ENCODE peak calls at places on chromosomes 5 and 9, in five cellular contexts. One of them, this sample, is unnamed.

GRCh38 chr5:65721775-65722574 is at the start of the genes NLN and SGTB:
- DNase-seq in PC-3: peak; percentile 55
- DNase-seq in brain microvascular endothelial cell: peak; percentile 63
- DNase-seq in upper lobe of left lung: peak; percentile 92
- DNase-seq in left ventricle myocardium inferior: peak; percentile 89
- DNase-seq in this sample: peak; percentile 89

GRCh38 chr5:83219495-83219894 is 142.1 kb downstream of the XRCC4 start:
- DNase-seq in brain microvascular endothelial cell: no peak
- DNase-seq in left ventricle myocardium inferior: no peak
- DNase-seq in upper lobe of left lung: no peak
- DNase-seq in PC-3: no peak
- DNase-seq in this sample: no peak

GRCh38 chr5:174699131-174699530 is 25.3 kb upstream of the MSX2 start:
- DNase-seq in left ventricle myocardium inferior: no peak
- DNase-seq in upper lobe of left lung: no peak
- DNase-seq in brain microvascular endothelial cell: no peak
- DNase-seq in PC-3: no peak
- DNase-seq in this sample: no peak

GRCh38 chr5:118311103-118311502 is 677.2 kb downstream of the DTWD2 start:
- DNase-seq in brain microvascular endothelial cell: no peak
- DNase-seq in left ventricle myocardium inferior: no peak
- DNase-seq in PC-3: no peak
- DNase-seq in upper lobe of left lung: no peak
- DNase-seq in this sample: no peak

GRCh38 chr5:443239-444151 is 519 bp downstream of the EXOC3 start:
- DNase-seq in upper lobe of left lung: peak; percentile 22
- DNase-seq in left ventricle myocardium inferior: peak; percentile 7
- DNase-seq in PC-3: no peak
- DNase-seq in brain microvascular endothelial cell: no peak
- DNase-seq in this sample: no peak

GRCh38 chr5:76818844-76819831 is at the start of gene F2RL1:
- DNase-seq in left ventricle myocardium inferior: peak; percentile 69
- DNase-seq in PC-3: peak; percentile 93
- DNase-seq in upper lobe of left lung: peak; percentile 91
- DNase-seq in brain microvascular endothelial cell: peak; percentile 88
- DNase-seq in this sample: no peak

GRCh38 chr9:96062051-96062450 is 186.6 kb downstream of the ERCC6L2 start:
- DNase-seq in left ventricle myocardium inferior: no peak
- DNase-seq in upper lobe of left lung: no peak
- DNase-seq in brain microvascular endothelial cell: no peak
- DNase-seq in PC-3: no peak
- DNase-seq in this sample: no peak

GRCh38 chr5:93596310-93596675 is 13.3 kb downstream of the NR2F1 start:
- DNase-seq in upper lobe of left lung: no peak
- DNase-seq in left ventricle myocardium inferior: no peak
- DNase-seq in brain microvascular endothelial cell: no peak
- DNase-seq in PC-3: no peak
- DNase-seq in this sample: no peak

GRCh38 chr5:121630402-121630801 is 221.3 kb upstream of the FTMT start:
- DNase-seq in brain microvascular endothelial cell: no peak
- DNase-seq in PC-3: peak; percentile 36
- DNase-seq in left ventricle myocardium inferior: no peak
- DNase-seq in upper lobe of left lung: no peak
- DNase-seq in this sample: no peak

GRCh38 chr5:135601466-135601865 is 22.7 kb upstream of the CXCL14 start:
- DNase-seq in left ventricle myocardium inferior: no peak
- DNase-seq in PC-3: no peak
- DNase-seq in upper lobe of left lung: no peak
- DNase-seq in brain microvascular endothelial cell: no peak
- DNase-seq in this sample: no peak

GRCh38 chr9:120923620-120924328 is 2.8 kb downstream of the TRAF1 start:
- DNase-seq in PC-3: no peak
- DNase-seq in upper lobe of left lung: no peak
- DNase-seq in brain microvascular endothelial cell: no peak
- DNase-seq in left ventricle myocardium inferior: no peak
- DNase-seq in this sample: no peak

GRCh38 chr9:25724424-25724823 is 46.2 kb upstream of the TUSC1 start:
- DNase-seq in PC-3: peak; percentile 3
- DNase-seq in upper lobe of left lung: no peak
- DNase-seq in brain microvascular endothelial cell: peak; percentile 54
- DNase-seq in left ventricle myocardium inferior: no peak
- DNase-seq in this sample: no peak

GRCh38 chr5:23147625-23148024 is 294.5 kb upstream of the CDH12 start:
- DNase-seq in PC-3: no peak
- DNase-seq in upper lobe of left lung: no peak
- DNase-seq in left ventricle myocardium inferior: no peak
- DNase-seq in brain microvascular endothelial cell: no peak
- DNase-seq in this sample: no peak

GRCh38 chr9:119802621-119803020 is 433.4 kb upstream of the BRINP1 start:
- DNase-seq in brain microvascular endothelial cell: no peak
- DNase-seq in left ventricle myocardium inferior: peak; percentile 51
- DNase-seq in PC-3: no peak
- DNase-seq in upper lobe of left lung: peak; percentile 42
- DNase-seq in this sample: no peak

GRCh38 chr5:173201636-173202265 is 33.3 kb downstream of the NKX2-5 start:
- DNase-seq in upper lobe of left lung: no peak
- DNase-seq in left ventricle myocardium inferior: no peak
- DNase-seq in brain microvascular endothelial cell: peak; percentile 68
- DNase-seq in PC-3: peak; percentile 90
- DNase-seq in this sample: no peak

GRCh38 chr9:27351438-27351837 is 54.5 kb upstream of the EQTN start:
- DNase-seq in upper lobe of left lung: no peak
- DNase-seq in left ventricle myocardium inferior: peak; percentile 52
- DNase-seq in brain microvascular endothelial cell: no peak
- DNase-seq in PC-3: no peak
- DNase-seq in this sample: no peak

GRCh38 chr5:104095527-104095926 is 532.9 kb upstream of the NUDT12 start:
- DNase-seq in left ventricle myocardium inferior: no peak
- DNase-seq in PC-3: no peak
- DNase-seq in upper lobe of left lung: no peak
- DNase-seq in brain microvascular endothelial cell: no peak
- DNase-seq in this sample: no peak

GRCh38 chr5:90119531-90119940 is 290.0 kb downstream of the CETN3 start:
- DNase-seq in upper lobe of left lung: no peak
- DNase-seq in brain microvascular endothelial cell: no peak
- DNase-seq in left ventricle myocardium inferior: no peak
- DNase-seq in PC-3: peak; percentile 85
- DNase-seq in this sample: no peak

GRCh38 chr5:36459191-36460135 is 146.9 kb upstream of the SLC1A3 start:
- DNase-seq in PC-3: peak; percentile 83
- DNase-seq in left ventricle myocardium inferior: no peak
- DNase-seq in brain microvascular endothelial cell: no peak
- DNase-seq in upper lobe of left lung: no peak
- DNase-seq in this sample: no peak

GRCh38 chr5:104643320-104643719 is 1080.7 kb upstream of the NUDT12 start:
- DNase-seq in brain microvascular endothelial cell: no peak
- DNase-seq in left ventricle myocardium inferior: no peak
- DNase-seq in upper lobe of left lung: no peak
- DNase-seq in PC-3: no peak
- DNase-seq in this sample: no peak

GRCh38 chr5:41263335-41263734 is 50.0 kb upstream of the C6 start:
- DNase-seq in brain microvascular endothelial cell: no peak
- DNase-seq in upper lobe of left lung: no peak
- DNase-seq in left ventricle myocardium inferior: no peak
- DNase-seq in PC-3: no peak
- DNase-seq in this sample: no peak

DNA sequence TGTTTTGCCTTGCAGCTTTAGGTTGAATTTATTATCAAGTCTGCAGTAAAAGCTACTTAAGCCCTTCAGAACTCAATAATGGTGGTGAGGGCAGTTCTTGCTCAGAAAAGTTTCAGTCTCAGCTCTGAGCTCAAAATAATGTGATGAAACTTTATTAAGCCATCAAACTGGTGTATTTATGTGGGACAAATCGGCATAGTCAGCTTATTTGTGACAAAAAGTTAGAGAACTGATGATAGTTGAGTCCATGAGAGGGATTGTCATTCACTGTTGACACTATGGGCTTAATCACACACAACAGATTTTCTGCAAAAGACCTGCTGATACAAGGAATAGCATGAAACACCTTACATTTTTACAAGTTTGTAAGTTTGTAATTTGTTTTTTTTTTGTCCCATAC is 9.4 kb downstream of the SRD5A1 start:
- DNase-seq in PC-3: no peak
- DNase-seq in upper lobe of left lung: no peak
- DNase-seq in brain microvascular endothelial cell: no peak
- DNase-seq in left ventricle myocardium inferior: no peak
- DNase-seq in this sample: no peak
- TF ChIP-seq CTCF in PC-3: no peak
- TF ChIP-seq CTCF in upper lobe of left lung: no peak
- TF ChIP-seq CTCF in brain microvascular endothelial cell: no peak
- TF ChIP-seq CTCF in left ventricle myocardium inferior: no peak
- TF ChIP-seq CTCF in this sample: no peak

GRCh38 chr5:55188656-55189380 is 15.8 kb upstream of the CDC20B start:
- DNase-seq in left ventricle myocardium inferior: no peak
- DNase-seq in PC-3: peak; percentile 45
- DNase-seq in upper lobe of left lung: no peak
- DNase-seq in brain microvascular endothelial cell: no peak
- DNase-seq in this sample: no peak

GRCh38 chr5:55191165-55191564 is 18.2 kb upstream of the CDC20B start:
- DNase-seq in brain microvascular endothelial cell: no peak
- DNase-seq in left ventricle myocardium inferior: no peak
- DNase-seq in PC-3: peak; percentile 12
- DNase-seq in upper lobe of left lung: no peak
- DNase-seq in this sample: no peak

GRCh38 chr5:55187370-55187769 is 14.4 kb upstream of the CDC20B start:
- DNase-seq in upper lobe of left lung: no peak
- DNase-seq in PC-3: peak; percentile 44
- DNase-seq in brain microvascular endothelial cell: no peak
- DNase-seq in left ventricle myocardium inferior: no peak
- DNase-seq in this sample: no peak
- TF ChIP-seq CTCF in upper lobe of left lung: no peak
- TF ChIP-seq CTCF in PC-3: peak; percentile 41
- TF ChIP-seq CTCF in brain microvascular endothelial cell: peak; percentile 10
- TF ChIP-seq CTCF in left ventricle myocardium inferior: no peak
- TF ChIP-seq CTCF in this sample: peak; percentile 43

DNA sequence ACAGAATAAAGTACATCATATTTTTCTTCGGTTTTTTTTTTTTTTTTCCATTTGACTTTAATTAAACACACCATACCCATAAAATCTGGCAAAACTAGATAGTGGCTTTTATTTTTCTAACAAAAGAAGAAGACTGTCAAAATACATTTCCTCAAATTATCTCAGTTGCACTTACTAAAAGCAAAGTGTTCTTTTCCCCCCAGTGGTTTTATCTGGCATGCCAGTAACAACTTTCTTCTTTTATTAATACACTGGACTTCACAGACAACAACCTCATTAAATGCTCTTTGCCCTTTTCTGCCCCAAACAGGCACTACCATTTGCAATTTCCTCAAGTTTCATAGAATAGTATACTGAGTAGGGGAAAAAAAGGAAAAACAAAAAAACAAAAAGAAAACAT is 1792.3 kb downstream of the EFNA5 start:
- DNase-seq in PC-3: no peak
- DNase-seq in brain microvascular endothelial cell: no peak
- DNase-seq in upper lobe of left lung: no peak
- DNase-seq in left ventricle myocardium inferior: no peak
- DNase-seq in this sample: no peak
- TF ChIP-seq CTCF in PC-3: no peak
- TF ChIP-seq CTCF in brain microvascular endothelial cell: no peak
- TF ChIP-seq CTCF in upper lobe of left lung: no peak
- TF ChIP-seq CTCF in left ventricle myocardium inferior: no peak
- TF ChIP-seq CTCF in this sample: no peak

DNA sequence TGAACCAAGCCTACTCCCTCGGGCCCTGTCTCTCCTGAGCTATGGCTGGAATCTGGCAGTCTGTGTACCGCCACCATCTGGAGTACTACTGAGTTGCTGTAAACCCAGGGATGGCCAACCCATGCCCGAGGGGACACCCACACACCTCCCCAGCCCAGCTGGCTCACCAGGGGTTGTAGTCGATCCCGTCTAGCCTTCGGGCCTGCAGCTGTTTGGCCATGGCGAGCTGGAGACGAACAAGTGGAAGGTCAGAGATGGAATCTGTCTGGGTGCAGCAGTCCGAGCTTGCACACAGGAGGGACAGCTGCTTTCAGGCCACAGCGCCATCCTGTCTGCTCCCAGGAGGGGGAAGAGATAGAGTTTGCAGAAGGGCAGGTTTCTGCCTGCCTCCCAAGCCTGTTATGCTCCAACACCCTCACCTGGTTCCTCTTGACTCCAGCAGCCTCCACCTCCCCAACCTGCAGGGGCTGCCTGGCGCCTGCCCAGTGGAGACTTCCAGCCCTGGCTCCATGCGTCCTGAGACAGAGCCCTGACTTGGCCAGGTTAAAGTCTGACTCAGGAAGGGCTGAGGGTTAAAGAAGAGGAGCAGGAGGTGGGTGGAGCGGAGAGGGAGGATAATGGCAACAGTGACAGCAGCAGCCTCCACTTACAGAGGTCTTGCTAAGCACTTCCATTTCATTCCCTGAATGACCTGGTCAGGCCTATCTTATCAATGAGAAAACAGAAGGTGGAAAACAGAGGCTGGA is 15.8 kb upstream of the SPOUT1 start:
- DNase-seq in upper lobe of left lung: no peak
- DNase-seq in brain microvascular endothelial cell: no peak
- DNase-seq in PC-3: no peak
- DNase-seq in left ventricle myocardium inferior: no peak
- DNase-seq in this sample: no peak
- TF ChIP-seq CTCF in upper lobe of left lung: no peak
- TF ChIP-seq CTCF in brain microvascular endothelial cell: peak; percentile 34
- TF ChIP-seq CTCF in PC-3: no peak
- TF ChIP-seq CTCF in left ventricle myocardium inferior: no peak
- TF ChIP-seq CTCF in this sample: no peak

DNA sequence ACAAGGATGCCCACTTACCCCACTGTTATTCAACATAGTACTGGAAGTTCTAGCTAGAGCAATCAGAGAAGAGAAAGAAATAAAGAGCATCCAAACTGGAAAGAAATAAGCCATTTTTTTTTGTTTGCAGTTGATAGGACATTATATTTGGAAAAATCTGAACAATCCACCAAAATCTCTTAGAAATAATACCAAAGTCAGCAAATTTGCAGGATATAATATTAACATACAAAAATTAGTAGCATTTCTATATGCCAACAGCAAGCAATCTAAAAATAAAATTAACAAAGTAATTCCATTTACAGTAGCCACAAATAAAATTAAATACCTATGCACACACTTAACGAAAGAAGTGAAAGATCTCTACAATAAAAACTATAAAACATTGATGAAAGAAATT is 599.3 kb downstream of the CDH9 start:
- DNase-seq in upper lobe of left lung: no peak
- DNase-seq in PC-3: no peak
- DNase-seq in left ventricle myocardium inferior: no peak
- DNase-seq in brain microvascular endothelial cell: no peak
- DNase-seq in this sample: no peak
- TF ChIP-seq CTCF in upper lobe of left lung: no peak
- TF ChIP-seq CTCF in PC-3: no peak
- TF ChIP-seq CTCF in left ventricle myocardium inferior: no peak
- TF ChIP-seq CTCF in brain microvascular endothelial cell: no peak
- TF ChIP-seq CTCF in this sample: no peak

This sample was measured in neural crest cell.